ENCODE peak calls at places on chromosomes 16 and 17, in nine cellular contexts. F is stimulated activated CD8-positive, alpha-beta memory T cell treated with anti-CD3 and anti-CD28 coated beads, Interleukin-4, amount 100 ng/mL, for 24 hours; W is Caco-2; C is left ventricle myocardium superior; Q is hippocampal formation; D is thoracic aorta; I is DMS53; O is activated CD4-positive, CD25-positive, alpha-beta regulatory T cell; Z is bronchial epithelial cell. M is an unnamed sample.

GRCh38 chr17:82215095-82215971 is 2.7 kb upstream of the CCDC57 start:
- DNase-seq in F (no peak), W (peak), C (no peak), Q (no peak), D (no peak), I (peak), O (no peak), Z (no peak), M (no peak)

GRCh38 chr17:46822388-46822921 is 4.0 kb upstream of the WNT3 start:
- DNase-seq in F (no peak), W (peak), C (no peak), Q (no peak), D (no peak), I (peak), O (no peak), Z (no peak), M (no peak)

GRCh38 chr17:78962345-78962983 is 17.3 kb downstream of the LGALS3BP start:
- DNase-seq in F (no peak), W (peak), C (no peak), Q (no peak), D (no peak), I (peak), O (no peak), Z (peak), M (no peak)

GRCh38 chr17:13749566-13750235 is 148.0 kb upstream of the HS3ST3A1 start:
- DNase-seq in F (no peak), W (no peak), C (no peak), Q (no peak), D (no peak), I (no peak), O (no peak), Z (no peak), M (no peak)

GRCh38 chr16:89460556-89460955 is 29.8 kb downstream of the ANKRD11 start:
- DNase-seq in F (no peak), W (no peak), C (no peak), Q (no peak), D (no peak), I (no peak), O (no peak), Z (no peak), M (no peak)

GRCh38 chr16:31131841-31132271 is 3.7 kb downstream of the PRSS8 start:
- DNase-seq in F (no peak), W (peak), C (no peak), Q (no peak), D (no peak), I (no peak), O (no peak), Z (peak), M (no peak)

GRCh38 chr17:55609737-55610201 is 98.5 kb upstream of the SMIM36 start:
- DNase-seq in F (no peak), W (no peak), C (peak), Q (no peak), D (no peak), I (peak), O (no peak), Z (no peak), M (no peak)

GRCh38 chr17:7213895-7214299 is 5.7 kb downstream of the DLG4 start:
- DNase-seq in F (no peak), W (peak), C (peak), Q (no peak), D (peak), I (peak), O (peak), Z (peak), M (peak)

GRCh38 chr17:78780852-78781338 is 1.2 kb downstream of the CYTH1 start:
- DNase-seq in F (no peak), W (no peak), C (no peak), Q (no peak), D (no peak), I (no peak), O (no peak), Z (no peak), M (no peak)

GRCh38 chr17:55814377-55814776 is 63.5 kb downstream of the PCTP start:
- DNase-seq in F (no peak), W (no peak), C (peak), Q (no peak), D (no peak), I (no peak), O (no peak), Z (no peak), M (no peak)

GRCh38 chr16:81429045-81429521 is 15.5 kb upstream of the CMIP start:
- DNase-seq in F (no peak), W (peak), C (peak), Q (no peak), D (no peak), I (peak), O (no peak), Z (no peak), M (no peak)

GRCh38 chr17:73191443-73192218 is 1.2 kb upstream of the COG1 start:
- DNase-seq in F (peak), W (peak), C (peak), Q (peak), D (no peak), I (peak), O (peak), Z (peak), M (peak)

GRCh38 chr17:60383379-60383778 is 8.6 kb downstream of the USP32 start:
- DNase-seq in F (no peak), W (no peak), C (no peak), Q (no peak), D (no peak), I (peak), O (no peak), Z (no peak), M (peak)

GRCh38 chr16:68655806-68656205 is 10.7 kb downstream of the CDH3 start:
- DNase-seq in F (no peak), W (no peak), C (no peak), Q (no peak), D (no peak), I (no peak), O (no peak), Z (no peak), M (no peak)

GRCh38 chr17:78375401-78376079 is 2.9 kb upstream of the PGS1 start:
- DNase-seq in F (no peak), W (no peak), C (no peak), Q (no peak), D (no peak), I (peak), O (no peak), Z (peak), M (no peak)

GRCh38 chr16:287298-287811 is 4.4 kb downstream of the PDIA2 start:
- DNase-seq in F (no peak), W (no peak), C (no peak), Q (no peak), D (no peak), I (peak), O (no peak), Z (no peak), M (peak)

GRCh38 chr17:66830451-66830850 is 4.5 kb upstream of the CACNG5 start:
- DNase-seq in F (no peak), W (no peak), C (no peak), Q (no peak), D (no peak), I (peak), O (no peak), Z (no peak), M (no peak)

GRCh38 chr17:35044181-35044580 is 19.3 kb downstream of the RFFL start:
- DNase-seq in F (no peak), W (no peak), C (no peak), Q (no peak), D (no peak), I (no peak), O (no peak), Z (no peak), M (no peak)

GRCh38 chr16:17229766-17230165 is 241.0 kb downstream of the XYLT1 start:
- DNase-seq in F (no peak), W (no peak), C (no peak), Q (no peak), D (no peak), I (no peak), O (no peak), Z (no peak), M (no peak)

GRCh38 chr17:4658478-4659305 is 17.2 kb upstream of the ALOX15 start:
- DNase-seq in F (peak), W (no peak), C (no peak), Q (no peak), D (no peak), I (no peak), O (no peak), Z (peak), M (no peak)

GRCh38 chr17:57511475-57512123 is 233.5 kb downstream of the CCDC182 start:
- DNase-seq in F (no peak), W (no peak), C (no peak), Q (no peak), D (no peak), I (no peak), O (no peak), Z (no peak), M (no peak)

GRCh38 chr16:15961060-15961511 is 11.7 kb downstream of the ABCC1 start:
- DNase-seq in F (peak), W (no peak), C (no peak), Q (no peak), D (no peak), I (no peak), O (peak), Z (no peak), M (no peak)

GRCh38 chr16:70512456-70512855 is 10.9 kb downstream of the COG4 start:
- DNase-seq in F (no peak), W (no peak), C (no peak), Q (no peak), D (no peak), I (no peak), O (no peak), Z (peak), M (no peak)

GRCh38 chr17:8753976-8754440 is 4.3 kb downstream of the SPDYE4 start:
- DNase-seq in F (no peak), W (peak), C (no peak), Q (no peak), D (no peak), I (peak), O (no peak), Z (peak), M (no peak)

GRCh38 chr16:24834459-24835335 is 11.1 kb upstream of the SLC5A11 start:
- DNase-seq in F (no peak), W (peak), C (no peak), Q (peak), D (no peak), I (peak), O (no peak), Z (peak), M (no peak)

GRCh38 chr16:87331241-87331801 is 14.1 kb upstream of the C16orf95 start:
- DNase-seq in F (no peak), W (no peak), C (peak), Q (no peak), D (no peak), I (no peak), O (no peak), Z (no peak), M (no peak)

GRCh38 chr17:78202666-78203065 is 11.4 kb upstream of the BIRC5 start:
- DNase-seq in F (no peak), W (no peak), C (no peak), Q (no peak), D (no peak), I (no peak), O (no peak), Z (no peak), M (no peak)

GRCh38 chr16:55663225-55663624 is 7.4 kb downstream of the SLC6A2 start:
- DNase-seq in F (no peak), W (no peak), C (no peak), Q (no peak), D (no peak), I (no peak), O (no peak), Z (no peak), M (no peak)

GRCh38 chr16:11955713-11956123 is 9.3 kb upstream of the TNFRSF17 start:
- DNase-seq in F (no peak), W (no peak), C (no peak), Q (no peak), D (no peak), I (peak), O (no peak), Z (peak), M (no peak)

GRCh38 chr16:83887088-83887487 is 11.8 kb upstream of the MLYCD start:
- DNase-seq in F (no peak), W (no peak), C (no peak), Q (peak), D (no peak), I (peak), O (no peak), Z (peak), M (peak)

GRCh38 chr17:76643553-76644148 is at the start of gene ST6GALNAC1:
- DNase-seq in F (no peak), W (no peak), C (no peak), Q (no peak), D (no peak), I (peak), O (no peak), Z (peak), M (no peak)

GRCh38 chr17:17575360-17576251 is 15.9 kb downstream of the PEMT start:
- DNase-seq in F (no peak), W (no peak), C (no peak), Q (no peak), D (no peak), I (no peak), O (no peak), Z (peak), M (no peak)

GRCh38 chr17:31197991-31198390 is 99.0 kb downstream of the OMG start:
- DNase-seq in F (no peak), W (no peak), C (no peak), Q (no peak), D (no peak), I (peak), O (no peak), Z (peak), M (no peak)

M was measured in NCI-H1092.